ENCODE peak calls at places on chromosomes 5 and 9, in nine cellular contexts. One of them, this sample, is unnamed.
A peak's percentile ranks its signal among the peaks of the same experiment; 100 is the strongest.

GRCh38 chr5:173016621-173017046 is 33.1 kb downstream of the ATP6V0E1 start:
- DNase-seq in HCT116: peak; percentile 79
- DNase-seq in colonic mucosa: no peak
- DNase-seq in cardiac fibroblast: peak; percentile 82
- DNase-seq in fibroblast of lung: peak; percentile 87
- DNase-seq in sigmoid colon: peak; percentile 74
- DNase-seq in bronchial epithelial cell: peak; percentile 75
- DNase-seq in astrocyte of the cerebellum: no peak
- DNase-seq in NB4: no peak
- DNase-seq in this sample: no peak

GRCh38 chr5:55997742-55998351 is 3.1 kb upstream of the IL6ST start:
- DNase-seq in bronchial epithelial cell: peak; percentile 99
- DNase-seq in colonic mucosa: no peak
- DNase-seq in sigmoid colon: no peak
- DNase-seq in HCT116: no peak
- DNase-seq in cardiac fibroblast: peak; percentile 75
- DNase-seq in fibroblast of lung: peak; percentile 69
- DNase-seq in NB4: peak; percentile 11
- DNase-seq in astrocyte of the cerebellum: no peak
- DNase-seq in this sample: no peak

GRCh38 chr5:10546186-10546585 is 17.7 kb upstream of the ANKRD33B start:
- DNase-seq in astrocyte of the cerebellum: no peak
- DNase-seq in NB4: peak; percentile 40
- DNase-seq in sigmoid colon: no peak
- DNase-seq in fibroblast of lung: no peak
- DNase-seq in colonic mucosa: no peak
- DNase-seq in HCT116: no peak
- DNase-seq in cardiac fibroblast: no peak
- DNase-seq in bronchial epithelial cell: no peak
- DNase-seq in this sample: no peak

GRCh38 chr9:86821011-86821845 is 126.1 kb downstream of the GAS1 start:
- DNase-seq in cardiac fibroblast: peak; percentile 10
- DNase-seq in bronchial epithelial cell: peak; percentile 3
- DNase-seq in NB4: no peak
- DNase-seq in colonic mucosa: no peak
- DNase-seq in astrocyte of the cerebellum: no peak
- DNase-seq in HCT116: no peak
- DNase-seq in fibroblast of lung: peak; percentile 17
- DNase-seq in sigmoid colon: no peak
- DNase-seq in this sample: no peak

GRCh38 chr9:126334626-126335621 is 8.3 kb downstream of the MVB12B start:
- DNase-seq in astrocyte of the cerebellum: no peak
- DNase-seq in colonic mucosa: no peak
- DNase-seq in cardiac fibroblast: peak; percentile 51
- DNase-seq in HCT116: no peak
- DNase-seq in bronchial epithelial cell: peak; percentile 27
- DNase-seq in fibroblast of lung: peak; percentile 52
- DNase-seq in sigmoid colon: no peak
- DNase-seq in NB4: no peak
- DNase-seq in this sample: no peak

GRCh38 chr5:151463137-151464029 is 16.0 kb downstream of the SLC36A1 start:
- DNase-seq in fibroblast of lung: no peak
- DNase-seq in bronchial epithelial cell: no peak
- DNase-seq in NB4: no peak
- DNase-seq in HCT116: no peak
- DNase-seq in cardiac fibroblast: no peak
- DNase-seq in sigmoid colon: no peak
- DNase-seq in astrocyte of the cerebellum: no peak
- DNase-seq in colonic mucosa: peak; percentile 44
- DNase-seq in this sample: no peak

GRCh38 chr5:42228279-42228678 is 195.0 kb upstream of the GHR start:
- DNase-seq in HCT116: no peak
- DNase-seq in cardiac fibroblast: peak; percentile 47
- DNase-seq in fibroblast of lung: no peak
- DNase-seq in bronchial epithelial cell: peak; percentile 7
- DNase-seq in NB4: no peak
- DNase-seq in sigmoid colon: no peak
- DNase-seq in colonic mucosa: no peak
- DNase-seq in astrocyte of the cerebellum: no peak
- DNase-seq in this sample: no peak

GRCh38 chr9:37337301-37337905 is 85.1 kb upstream of the GRHPR start:
- DNase-seq in bronchial epithelial cell: no peak
- DNase-seq in NB4: no peak
- DNase-seq in astrocyte of the cerebellum: no peak
- DNase-seq in fibroblast of lung: no peak
- DNase-seq in sigmoid colon: no peak
- DNase-seq in HCT116: no peak
- DNase-seq in colonic mucosa: no peak
- DNase-seq in cardiac fibroblast: no peak
- DNase-seq in this sample: no peak

GRCh38 chr9:97737429-97737828 is 40.3 kb upstream of the XPA start:
- DNase-seq in sigmoid colon: no peak
- DNase-seq in fibroblast of lung: no peak
- DNase-seq in cardiac fibroblast: peak; percentile 18
- DNase-seq in HCT116: peak; percentile 15
- DNase-seq in NB4: no peak
- DNase-seq in bronchial epithelial cell: no peak
- DNase-seq in colonic mucosa: no peak
- DNase-seq in astrocyte of the cerebellum: no peak
- DNase-seq in this sample: no peak

GRCh38 chr5:158387499-158387898 is 528.6 kb upstream of the CLINT1 start:
- DNase-seq in sigmoid colon: no peak
- DNase-seq in fibroblast of lung: no peak
- DNase-seq in bronchial epithelial cell: no peak
- DNase-seq in HCT116: no peak
- DNase-seq in cardiac fibroblast: no peak
- DNase-seq in NB4: no peak
- DNase-seq in colonic mucosa: no peak
- DNase-seq in astrocyte of the cerebellum: no peak
- DNase-seq in this sample: no peak

GRCh38 chr5:120053841-120054240 is 410.3 kb upstream of the PRR16 start:
- DNase-seq in sigmoid colon: no peak
- DNase-seq in cardiac fibroblast: peak; percentile 67
- DNase-seq in fibroblast of lung: peak; percentile 5
- DNase-seq in colonic mucosa: no peak
- DNase-seq in astrocyte of the cerebellum: no peak
- DNase-seq in NB4: no peak
- DNase-seq in bronchial epithelial cell: no peak
- DNase-seq in HCT116: no peak
- DNase-seq in this sample: no peak

GRCh38 chr9:126297656-126298318 is 28.8 kb upstream of the MVB12B start:
- DNase-seq in colonic mucosa: peak; percentile 14
- DNase-seq in HCT116: no peak
- DNase-seq in sigmoid colon: no peak
- DNase-seq in NB4: no peak
- DNase-seq in astrocyte of the cerebellum: no peak
- DNase-seq in bronchial epithelial cell: no peak
- DNase-seq in cardiac fibroblast: no peak
- DNase-seq in fibroblast of lung: no peak
- DNase-seq in this sample: no peak

GRCh38 chr5:169901896-169902295 is 78.4 kb downstream of the INSYN2B start:
- DNase-seq in astrocyte of the cerebellum: no peak
- DNase-seq in bronchial epithelial cell: no peak
- DNase-seq in HCT116: no peak
- DNase-seq in NB4: no peak
- DNase-seq in sigmoid colon: no peak
- DNase-seq in colonic mucosa: no peak
- DNase-seq in cardiac fibroblast: no peak
- DNase-seq in fibroblast of lung: no peak
- DNase-seq in this sample: no peak

GRCh38 chr5:90657788-90658187 is 99.2 kb downstream of the ADGRV1 start:
- DNase-seq in bronchial epithelial cell: no peak
- DNase-seq in colonic mucosa: no peak
- DNase-seq in cardiac fibroblast: no peak
- DNase-seq in fibroblast of lung: no peak
- DNase-seq in NB4: no peak
- DNase-seq in astrocyte of the cerebellum: no peak
- DNase-seq in sigmoid colon: no peak
- DNase-seq in HCT116: no peak
- DNase-seq in this sample: no peak

GRCh38 chr9:114849450-114849849 is 43.6 kb upstream of the TNFSF15 start:
- DNase-seq in astrocyte of the cerebellum: no peak
- DNase-seq in cardiac fibroblast: no peak
- DNase-seq in sigmoid colon: no peak
- DNase-seq in HCT116: no peak
- DNase-seq in colonic mucosa: no peak
- DNase-seq in bronchial epithelial cell: no peak
- DNase-seq in fibroblast of lung: peak; percentile 71
- DNase-seq in NB4: no peak
- DNase-seq in this sample: no peak

GRCh38 chr9:95570646-95571045 is 53.9 kb upstream of the PTCH1 start:
- DNase-seq in bronchial epithelial cell: no peak
- DNase-seq in NB4: peak; percentile 20
- DNase-seq in sigmoid colon: no peak
- DNase-seq in astrocyte of the cerebellum: peak; percentile 22
- DNase-seq in cardiac fibroblast: peak; percentile 24
- DNase-seq in colonic mucosa: no peak
- DNase-seq in fibroblast of lung: peak; percentile 70
- DNase-seq in HCT116: no peak
- DNase-seq in this sample: no peak

GRCh38 chr9:6426117-6426516 is 13.1 kb downstream of the UHRF2 start:
- DNase-seq in bronchial epithelial cell: no peak
- DNase-seq in HCT116: no peak
- DNase-seq in NB4: no peak
- DNase-seq in fibroblast of lung: peak; percentile 42
- DNase-seq in astrocyte of the cerebellum: peak; percentile 32
- DNase-seq in sigmoid colon: no peak
- DNase-seq in cardiac fibroblast: no peak
- DNase-seq in colonic mucosa: no peak
- DNase-seq in this sample: no peak

GRCh38 chr9:94199776-94200175 is 59.3 kb upstream of the ZNF169 start:
- DNase-seq in HCT116: no peak
- DNase-seq in cardiac fibroblast: no peak
- DNase-seq in colonic mucosa: no peak
- DNase-seq in fibroblast of lung: peak; percentile 53
- DNase-seq in sigmoid colon: no peak
- DNase-seq in bronchial epithelial cell: peak; percentile 3
- DNase-seq in NB4: no peak
- DNase-seq in astrocyte of the cerebellum: no peak
- DNase-seq in this sample: no peak

GRCh38 chr5:73204733-73205132 is 31.7 kb downstream of the TMEM174 start:
- DNase-seq in colonic mucosa: no peak
- DNase-seq in sigmoid colon: no peak
- DNase-seq in HCT116: no peak
- DNase-seq in bronchial epithelial cell: no peak
- DNase-seq in NB4: no peak
- DNase-seq in fibroblast of lung: no peak
- DNase-seq in astrocyte of the cerebellum: no peak
- DNase-seq in cardiac fibroblast: no peak
- DNase-seq in this sample: no peak

DNA sequence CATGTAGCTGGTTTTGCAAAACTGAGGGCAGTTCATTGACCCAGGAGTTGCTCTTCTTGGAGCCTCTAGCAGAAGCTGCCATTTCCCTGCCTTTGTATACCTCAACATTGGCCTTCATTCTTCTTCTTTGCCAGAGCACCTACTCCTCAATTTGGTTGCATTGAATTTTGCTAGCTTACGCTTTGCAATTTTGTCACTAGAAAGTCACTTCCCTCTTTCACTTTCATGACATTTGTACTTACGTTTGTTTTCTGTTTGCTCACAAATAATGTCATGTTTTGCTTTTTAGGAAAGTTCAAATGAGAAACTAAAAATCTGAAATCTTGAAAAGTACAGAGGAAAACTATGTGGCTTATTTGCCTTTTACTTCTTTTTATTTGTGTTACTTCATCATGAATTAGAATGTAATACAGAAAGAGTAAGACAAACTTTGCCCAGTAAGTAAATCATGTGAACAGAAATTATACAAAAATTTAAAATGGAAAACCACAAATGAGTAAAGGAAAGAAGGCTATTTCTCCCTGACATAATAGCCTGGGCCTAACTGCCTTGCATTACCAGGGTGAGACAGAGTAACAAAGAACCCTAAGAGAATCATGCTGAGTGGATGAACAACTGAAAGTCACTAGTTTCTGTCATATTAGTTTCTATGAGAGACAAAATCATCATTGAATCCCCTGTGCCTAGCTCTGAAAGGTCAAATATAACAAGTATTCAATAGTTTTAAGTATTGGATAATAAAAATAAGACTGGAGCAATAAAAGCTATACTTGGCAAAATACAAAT is 7.4 kb upstream of the IFNA1 start:
- DNase-seq in bronchial epithelial cell: no peak
- DNase-seq in astrocyte of the cerebellum: no peak
- DNase-seq in sigmoid colon: no peak
- DNase-seq in fibroblast of lung: no peak
- DNase-seq in cardiac fibroblast: no peak
- DNase-seq in NB4: peak; percentile 36
- DNase-seq in colonic mucosa: no peak
- DNase-seq in HCT116: no peak
- DNase-seq in this sample: no peak
- TF ChIP-seq CTCF in bronchial epithelial cell: no peak
- TF ChIP-seq CTCF in astrocyte of the cerebellum: no peak
- TF ChIP-seq CTCF in sigmoid colon: no peak
- TF ChIP-seq CTCF in fibroblast of lung: no peak
- TF ChIP-seq CTCF in cardiac fibroblast: no peak
- TF ChIP-seq CTCF in NB4: no peak
- TF ChIP-seq CTCF in colonic mucosa: no peak
- TF ChIP-seq CTCF in HCT116: no peak
- TF ChIP-seq CTCF in this sample: no peak

GRCh38 chr9:112000743-112001142 is 104.1 kb downstream of the UGCG start:
- DNase-seq in fibroblast of lung: no peak
- DNase-seq in NB4: no peak
- DNase-seq in astrocyte of the cerebellum: no peak
- DNase-seq in HCT116: no peak
- DNase-seq in colonic mucosa: no peak
- DNase-seq in cardiac fibroblast: no peak
- DNase-seq in sigmoid colon: no peak
- DNase-seq in bronchial epithelial cell: no peak
- DNase-seq in this sample: no peak
- TF ChIP-seq CTCF in fibroblast of lung: no peak
- TF ChIP-seq CTCF in NB4: no peak
- TF ChIP-seq CTCF in astrocyte of the cerebellum: no peak
- TF ChIP-seq CTCF in HCT116: no peak
- TF ChIP-seq CTCF in colonic mucosa: no peak
- TF ChIP-seq CTCF in cardiac fibroblast: no peak
- TF ChIP-seq CTCF in sigmoid colon: no peak
- TF ChIP-seq CTCF in bronchial epithelial cell: no peak
- TF ChIP-seq CTCF in this sample: no peak

DNA sequence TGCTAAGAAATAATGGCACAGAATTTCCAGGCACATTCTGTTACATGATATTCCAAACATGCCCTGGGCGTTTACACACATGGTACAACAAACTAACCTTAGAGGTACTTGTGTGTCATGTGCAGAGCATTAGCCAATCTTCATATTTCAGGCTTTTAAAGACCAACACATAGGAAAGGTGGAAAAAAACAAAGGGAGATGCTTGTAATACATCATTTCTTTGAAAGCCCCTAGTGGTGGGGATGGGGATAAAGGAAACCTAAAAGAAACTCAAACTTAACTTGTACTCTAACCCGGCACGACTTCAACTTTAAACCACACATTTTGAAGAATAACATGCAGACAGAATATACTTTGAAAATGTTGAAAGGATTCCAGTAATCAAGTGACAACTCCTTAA is 133.6 kb downstream of the PTPRD start:
- DNase-seq in HCT116: no peak
- DNase-seq in colonic mucosa: no peak
- DNase-seq in cardiac fibroblast: no peak
- DNase-seq in NB4: peak; percentile 32
- DNase-seq in sigmoid colon: no peak
- DNase-seq in fibroblast of lung: no peak
- DNase-seq in astrocyte of the cerebellum: no peak
- DNase-seq in bronchial epithelial cell: peak; percentile 4
- DNase-seq in this sample: no peak
- TF ChIP-seq CTCF in HCT116: no peak
- TF ChIP-seq CTCF in colonic mucosa: no peak
- TF ChIP-seq CTCF in cardiac fibroblast: peak; percentile 17
- TF ChIP-seq CTCF in NB4: peak; percentile 62
- TF ChIP-seq CTCF in sigmoid colon: no peak
- TF ChIP-seq CTCF in fibroblast of lung: no peak
- TF ChIP-seq CTCF in astrocyte of the cerebellum: peak; percentile 34
- TF ChIP-seq CTCF in bronchial epithelial cell: peak; percentile 21
- TF ChIP-seq CTCF in this sample: no peak

GRCh38 chr5:148921350-148921749 is 94.9 kb downstream of the ADRB2 start:
- DNase-seq in NB4: no peak
- DNase-seq in astrocyte of the cerebellum: no peak
- DNase-seq in HCT116: no peak
- DNase-seq in cardiac fibroblast: no peak
- DNase-seq in bronchial epithelial cell: no peak
- DNase-seq in colonic mucosa: no peak
- DNase-seq in fibroblast of lung: no peak
- DNase-seq in sigmoid colon: no peak
- DNase-seq in this sample: no peak
- TF ChIP-seq CTCF in NB4: no peak
- TF ChIP-seq CTCF in astrocyte of the cerebellum: no peak
- TF ChIP-seq CTCF in HCT116: no peak
- TF ChIP-seq CTCF in cardiac fibroblast: no peak
- TF ChIP-seq CTCF in bronchial epithelial cell: no peak
- TF ChIP-seq CTCF in colonic mucosa: no peak
- TF ChIP-seq CTCF in fibroblast of lung: no peak
- TF ChIP-seq CTCF in sigmoid colon: no peak
- TF ChIP-seq CTCF in this sample: no peak